ENCODE peak calls at places on chromosomes 11 and 22, in six cellular contexts. T is upper lobe of right lung; C is SJSA1; Q is pancreas; D is cardiac muscle cell; A is CD8-positive, alpha-beta T cell. W is an unnamed sample.
A peak's percentile ranks its signal among the peaks of the same experiment; 100 is the strongest.

GRCh38 chr22:37243402-37244113 is 511 bp downstream of the RAC2 start:
- DNase-seq in T (no peak), C (no peak), D (no peak), Q (no peak), A (no peak), W (no peak)

GRCh38 chr11:122556605-122557004 is 98.9 kb upstream of the UBASH3B start:
- DNase-seq in C (no peak), D (peak; percentile 43), A (no peak), Q (peak; percentile 30), T (peak; percentile 68), W (no peak)

GRCh38 chr11:67648140-67648795 is 2.3 kb downstream of the ACY3 start:
- DNase-seq in C (no peak), A (no peak), Q (no peak), T (peak; percentile 59), D (no peak), W (no peak)

GRCh38 chr22:25900880-25901279 is 158.9 kb downstream of the MYO18B start:
- DNase-seq in D (no peak), A (no peak), Q (no peak), C (no peak), T (no peak), W (no peak)

GRCh38 chr11:126268361-126268707 is 361 bp downstream of the SRPRA start:
- DNase-seq in C (no peak), Q (peak; percentile 35), A (no peak), T (peak; percentile 70), D (no peak), W (no peak)

GRCh38 chr11:123443851-123444623 is 14.0 kb downstream of the GRAMD1B start:
- DNase-seq in A (no peak), D (no peak), T (no peak), C (no peak), Q (no peak), W (no peak)

GRCh38 chr11:118921929-118922744 is 3.6 kb downstream of the BCL9L start:
- DNase-seq in T (peak; percentile 91), C (no peak), D (peak; percentile 94), Q (peak; percentile 93), A (no peak), W (no peak)

GRCh38 chr11:71165771-71166170 is 86.6 kb downstream of the SHANK2 start:
- DNase-seq in Q (peak; percentile 4), D (no peak), C (no peak), A (no peak), T (no peak), W (no peak)

GRCh38 chr22:43109511-43109910 is 1.0 kb upstream of the BIK start:
- DNase-seq in T (no peak), A (no peak), Q (no peak), D (no peak), C (no peak), W (peak; percentile 40)

GRCh38 chr22:33919591-33920501 is at the start of gene LARGE1:
- DNase-seq in Q (peak; percentile 56), D (peak; percentile 47), C (peak; percentile 50), A (no peak), T (peak; percentile 79), W (no peak)

GRCh38 chr11:24515632-24516031 is 18.8 kb downstream of the LUZP2 start:
- DNase-seq in C (no peak), Q (no peak), T (no peak), A (no peak), D (no peak), W (no peak)

GRCh38 chr11:1395773-1396374 is 6.1 kb downstream of the BRSK2 start:
- DNase-seq in D (no peak), A (no peak), C (no peak), Q (no peak), T (no peak), W (no peak)

GRCh38 chr11:1888811-1889526 is 2.7 kb downstream of the PRR33 start:
- DNase-seq in A (peak; percentile 79), C (no peak), D (no peak), T (peak; percentile 71), Q (no peak), W (no peak)

GRCh38 chr11:528815-529728 is 6.3 kb downstream of the HRAS start:
- DNase-seq in Q (no peak), C (no peak), A (no peak), D (no peak), T (peak; percentile 61), W (no peak)

GRCh38 chr11:74321487-74322188 is 10.2 kb upstream of the P4HA3 start:
- DNase-seq in T (no peak), D (peak; percentile 64), Q (no peak), C (no peak), A (no peak), W (peak; percentile 9)

GRCh38 chr11:125091247-125091876 is 20.1 kb downstream of the TMEM218 start:
- DNase-seq in T (peak; percentile 34), C (peak; percentile 14), D (peak; percentile 89), Q (no peak), A (no peak), W (peak; percentile 77)

GRCh38 chr11:105108247-105108646 is 31.3 kb downstream of the CARD18 start:
- DNase-seq in D (no peak), A (no peak), T (no peak), Q (no peak), C (no peak), W (no peak)

GRCh38 chr22:34972498-34972897 is 93.5 kb upstream of the ISX start:
- DNase-seq in A (no peak), D (no peak), C (no peak), Q (no peak), T (no peak), W (peak; percentile 66)

GRCh38 chr11:93034031-93034430 is 64.6 kb downstream of the MTNR1B start:
- DNase-seq in D (peak; percentile 49), Q (no peak), A (no peak), C (no peak), T (no peak), W (no peak)

GRCh38 chr22:46122511-46122971 is 27.8 kb upstream of the PPARA start:
- DNase-seq in D (peak; percentile 77), A (peak; percentile 64), Q (no peak), T (peak; percentile 88), C (peak; percentile 58), W (no peak)

GRCh38 chr11:108237058-108237481 is 14.2 kb downstream of the ATM start:
- DNase-seq in T (no peak), Q (no peak), C (no peak), A (no peak), D (peak; percentile 5), W (no peak)

GRCh38 chr11:108242422-108242821 is 19.6 kb downstream of the ATM start:
- DNase-seq in C (no peak), T (no peak), Q (no peak), A (no peak), D (no peak), W (no peak)

GRCh38 chr11:108235633-108236032 is 12.8 kb downstream of the ATM start:
- DNase-seq in T (no peak), A (no peak), C (no peak), Q (no peak), D (no peak), W (no peak)

GRCh38 chr11:108241370-108242037 is 18.6 kb downstream of the ATM start:
- DNase-seq in Q (no peak), A (no peak), T (no peak), C (no peak), D (no peak), W (no peak)

DNA sequence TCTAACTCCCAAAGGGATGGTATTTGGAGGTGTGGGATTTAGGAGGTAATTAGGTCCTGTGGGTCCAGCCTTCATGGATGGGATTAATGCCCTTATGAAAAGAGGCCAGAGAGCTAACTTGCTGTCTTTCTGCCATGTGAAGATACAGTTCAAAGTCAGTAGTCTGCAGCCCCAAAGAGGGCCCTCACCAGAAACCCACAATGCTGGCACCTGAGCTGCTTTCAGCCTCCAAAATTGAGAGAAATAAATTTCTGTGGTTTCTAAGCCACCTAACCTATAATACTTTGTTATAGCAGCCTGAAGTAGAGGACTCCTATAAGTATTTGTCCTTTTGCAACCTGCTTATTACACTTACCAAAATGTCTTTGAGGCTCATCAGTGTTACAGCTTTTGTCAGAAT is 16.2 kb downstream of the ATM start:
- DNase-seq in D (no peak), C (no peak), Q (no peak), A (no peak), T (no peak), W (no peak)
- H3K4me1 ChIP-seq in D (no peaks in the 10 kb centered on the region), C (peaks cover 14% of the 10 kb centered on the region), Q (no peaks in the 10 kb centered on the region), A (peaks cover 94% of the 10 kb centered on the region), T (peaks cover 7% of the 10 kb centered on the region), W (no peaks in the 10 kb centered on the region)

DNA sequence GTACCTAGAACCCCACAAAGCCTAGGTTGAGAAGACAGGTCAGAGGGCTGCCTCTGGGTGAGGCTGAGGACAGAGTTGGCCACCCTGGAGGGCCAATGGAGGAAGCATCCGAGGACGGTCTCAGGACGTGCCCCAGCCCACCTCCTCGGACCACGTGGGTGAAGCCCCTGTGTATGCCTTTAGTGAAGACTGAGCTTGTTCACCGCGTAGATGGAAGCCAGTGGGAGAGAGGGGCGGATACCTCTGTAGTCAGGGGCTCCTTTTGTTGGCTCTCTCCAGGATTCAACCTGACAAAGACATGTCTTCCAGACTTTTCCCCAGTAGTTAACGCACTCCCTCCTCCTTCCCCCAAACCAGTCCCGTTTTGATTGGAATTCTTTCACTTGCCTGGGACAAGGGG is 110.7 kb downstream of the ZBTB16 start:
- DNase-seq in A (no peak), T (no peak), C (no peak), D (no peak), Q (no peak), W (peak; percentile 22)
- H3K4me1 ChIP-seq in A (peaks cover 100% of the 10 kb centered on the region), T (peaks cover 98% of the 10 kb centered on the region), C (no peaks in the 10 kb centered on the region), D (peaks cover 65% of the 10 kb centered on the region), Q (peaks cover 83% of the 10 kb centered on the region), W (peaks cover 5% of the 10 kb centered on the region)

DNA sequence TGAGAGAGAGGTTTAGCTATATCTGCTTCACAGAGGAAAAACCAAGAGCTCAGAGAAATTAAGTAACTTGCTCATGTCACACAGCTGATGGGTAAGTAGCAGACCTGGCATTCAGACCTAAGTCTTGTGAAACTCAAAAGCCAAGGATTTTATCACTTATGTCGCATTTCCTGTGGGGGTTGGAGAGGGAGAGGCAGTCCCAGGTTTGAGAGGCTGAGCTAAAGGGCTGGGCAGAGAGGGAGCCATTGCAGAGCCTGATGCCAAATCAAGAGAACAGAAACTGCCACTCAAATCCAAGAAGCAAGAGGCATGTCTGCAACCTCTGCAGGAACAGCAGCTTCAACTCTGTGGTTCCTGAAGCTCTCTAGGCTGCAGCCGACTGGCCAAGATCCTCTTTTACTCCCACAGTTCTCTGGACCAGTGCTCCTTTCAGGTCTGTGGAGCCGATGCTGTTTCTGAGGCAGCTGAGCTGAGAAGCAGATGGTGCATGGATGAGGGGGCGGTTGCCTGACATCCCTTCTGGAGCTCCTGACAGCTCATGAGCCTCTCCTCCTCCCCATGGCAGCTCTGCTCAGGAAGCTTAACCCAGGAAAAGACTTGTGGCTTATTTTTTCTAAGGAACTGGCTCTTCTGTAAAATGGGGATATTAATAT is 47.6 kb upstream of the NAV2 start:
- DNase-seq in A (no peak), C (no peak), Q (no peak), T (no peak), D (peak; percentile 79), W (no peak)
- H3K4me1 ChIP-seq in A (no peaks in the 10 kb centered on the region), C (peaks cover 18% of the 10 kb centered on the region), Q (no peaks in the 10 kb centered on the region), T (peaks cover 2% of the 10 kb centered on the region), D (no peaks in the 10 kb centered on the region), W (peaks cover 6% of the 10 kb centered on the region)

DNA sequence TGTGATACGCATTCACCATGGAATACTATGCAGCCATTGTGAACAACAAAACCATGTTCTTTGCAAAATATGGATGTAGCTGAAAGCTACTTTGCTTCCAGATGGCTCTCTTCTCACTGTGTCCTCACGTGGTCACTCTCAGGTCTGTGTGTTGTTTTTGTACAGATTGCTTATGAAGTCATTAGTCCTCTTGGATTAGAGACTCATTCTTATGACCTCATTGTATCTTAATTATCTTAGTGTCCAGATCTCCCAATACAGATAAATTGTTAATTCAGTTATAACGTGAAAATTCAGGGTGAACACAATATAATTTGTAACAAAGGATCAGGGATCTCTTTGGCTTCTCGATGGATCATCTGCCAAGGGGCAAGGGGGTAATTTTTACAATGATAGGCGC is 100.4 kb upstream of the TOP3B start:
- DNase-seq in Q (no peak), D (no peak), C (no peak), A (no peak), T (no peak), W (no peak)
- H3K4me1 ChIP-seq in Q (no peaks in the 10 kb centered on the region), D (no peaks in the 10 kb centered on the region), C (no peaks in the 10 kb centered on the region), A (no peaks in the 10 kb centered on the region), T (no peaks in the 10 kb centered on the region), W (no peaks in the 10 kb centered on the region)